ENCODE peak calls at places on chromosomes 7 and 10, in four cellular contexts. B, D, W and H are unnamed samples.

GRCh38 chr7:86320341-86320740 is 323.4 kb upstream of the GRM3 start:
- DNase-seq in W (no peak), D (no peak), B (no peak), H (no peak)

GRCh38 chr7:45238806-45239205 is 81.2 kb downstream of the RAMP3 start:
- DNase-seq in W (no peak), B (no peak), D (no peak), H (no peak)

GRCh38 chr10:134205-134742 is 981 bp upstream of the ZMYND11 start:
- DNase-seq in B (no peak), W (peak; percentile 56), D (no peak), H (no peak)

GRCh38 chr10:126433351-126433750 is 45.1 kb upstream of the ADAM12 start:
- DNase-seq in W (no peak), D (no peak), B (peak; percentile 43), H (no peak)

GRCh38 chr7:96026606-96027005 is 254.3 kb downstream of the DYNC1I1 start:
- DNase-seq in D (no peak), W (peak; percentile 45), B (peak; percentile 63), H (no peak)

GRCh38 chr10:48456361-48456804 is 148.5 kb downstream of the ARHGAP22 start:
- DNase-seq in B (no peak), D (no peak), W (no peak), H (no peak)

GRCh38 chr7:49081076-49081475 is 156.7 kb downstream of the CDC14C start:
- DNase-seq in D (no peak), B (no peak), W (no peak), H (no peak)

GRCh38 chr10:105210546-105210945 is 569.5 kb downstream of the SORCS3 start:
- DNase-seq in D (no peak), W (no peak), B (no peak), H (no peak)

GRCh38 chr7:24795407-24795767 is 38.1 kb upstream of the GSDME start:
- DNase-seq in D (no peak), B (no peak), W (no peak), H (no peak)

GRCh38 chr10:104327745-104328635 is 10.3 kb downstream of the ITPRIP start:
- DNase-seq in D (no peak), B (peak; percentile 87), W (peak; percentile 85), H (no peak)

GRCh38 chr10:102121739-102122372 is 1.7 kb upstream of the LDB1 start:
- DNase-seq in B (no peak), W (no peak), D (no peak), H (no peak)

GRCh38 chr10:84138478-84139125 is 707 bp upstream of the GHITM start:
- DNase-seq in B (no peak), D (no peak), W (no peak), H (no peak)

GRCh38 chr7:1083729-1084657 is 3.9 kb upstream of the GPER1 start:
- DNase-seq in W (no peak), D (no peak), B (no peak), H (no peak)
- H3K4me3 ChIP-seq in W (no peak overlapping the region), D (no peak overlapping the region), B (no peak overlapping the region), H (no peak overlapping the region)

GRCh38 chr7:832292-832967 is at the start of gene SUN1:
- DNase-seq in B (peak; percentile 83), W (peak; percentile 55), D (no peak), H (no peak)
- H3K4me3 ChIP-seq in B (peak within 1 kb of the TSS; percentile 30), W (peak within 1 kb of the TSS; percentile 22), D (no peak within 1 kb of the TSS), H (no peak within 1 kb of the TSS)

DNA sequence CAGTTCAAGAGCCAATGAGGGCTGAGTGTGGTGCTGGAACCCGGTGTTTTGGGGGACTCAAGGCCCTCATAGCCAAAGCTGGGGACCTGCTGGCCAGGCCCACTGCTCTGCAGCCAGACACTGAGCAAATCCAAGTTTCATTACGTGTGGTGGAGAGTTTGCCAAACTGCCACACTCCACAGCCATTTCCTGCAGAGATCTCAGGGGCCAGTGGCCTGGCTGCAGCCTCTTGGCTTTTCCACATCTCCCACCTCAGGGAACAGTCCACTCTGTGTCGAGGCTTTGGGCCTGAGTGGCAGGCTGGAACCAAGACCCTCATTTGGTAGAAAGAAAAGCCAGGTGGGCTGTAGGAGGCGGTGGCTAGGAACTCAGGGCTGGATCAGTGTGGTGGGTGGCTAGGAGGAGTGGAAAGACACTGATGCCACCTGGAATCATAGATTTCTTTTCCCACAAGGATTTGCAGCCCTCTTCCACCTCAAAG is 3.2 kb downstream of the HOXA11 start:
- DNase-seq in W (peak; percentile 30), B (no peak), D (no peak), H (no peak)
- H3K4me3 ChIP-seq in W (no peak overlapping the region), B (no peak overlapping the region), D (no peak overlapping the region), H (no peak overlapping the region)

GRCh38 chr10:62653254-62653653 is 151.3 kb upstream of the ADO start:
- DNase-seq in B (no peak), W (no peak), D (no peak), H (no peak)

GRCh38 chr10:62657244-62657835 is 147.2 kb upstream of the ADO start:
- DNase-seq in D (no peak), W (no peak), B (no peak), H (no peak)

GRCh38 chr10:62655337-62655994 is 149.1 kb upstream of the ADO start:
- DNase-seq in D (no peak), B (no peak), W (no peak), H (no peak)

GRCh38 chr10:62652564-62652963 is 152.0 kb upstream of the ADO start:
- DNase-seq in W (no peak), B (no peak), D (no peak), H (no peak)

GRCh38 chr10:62654966-62655336 is 149.6 kb upstream of the ADO start:
- DNase-seq in D (no peak), W (no peak), B (no peak), H (no peak)
- H3K4me3 ChIP-seq in D (no peak overlapping the region), W (no peak overlapping the region), B (no peak overlapping the region), H (no peak overlapping the region)